ENCODE peak calls at places on chromosome 22, in nine cellular contexts. D is HFFc6; L is stimulated activated CD8-positive, alpha-beta memory T cell treated with anti-CD3 and anti-CD28 coated beads, Interleukin-15, amount 100 ng/mL, for 24 hours; G is activated T-cell treated with anti-CD3 and anti-CD28 coated beads for 1 hour; V is MV-4-11; O is stimulated activated CD4-positive, alpha-beta T cell treated with anti-CD3 and anti-CD28 coated beads, Interleukin-12 subunit alpha, Interleukin-12 subunit beta, amount 100 ng/mL, for 4 hours; Y is GM23248; X is GDM1; Q is neuronal stem cell. C is an unnamed sample.

GRCh38 chr22:27212617-27213177 is 555.3 kb downstream of the MIAT start:
- DNase-seq in D (peak; percentile 85), L (no peak), G (no peak), V (peak; percentile 55), O (no peak), Y (peak; percentile 100), X (no peak), Q (no peak), C (no peak)

GRCh38 chr22:44913198-44913983 is 96.4 kb downstream of the PHF21B start:
- DNase-seq in D (no peak), L (no peak), G (no peak), V (no peak), O (no peak), Y (no peak), X (no peak), Q (no peak), C (no peak)

GRCh38 chr22:37731804-37732471 is 35.1 kb downstream of the TRIOBP start:
- DNase-seq in D (no peak), L (no peak), G (no peak), V (peak; percentile 82), O (no peak), Y (no peak), X (peak; percentile 36), Q (no peak), C (peak; percentile 14)

GRCh38 chr22:29149841-29150555 is 55.7 kb upstream of the EMID1 start:
- DNase-seq in D (no peak), L (no peak), G (no peak), V (peak; percentile 39), O (no peak), Y (no peak), X (no peak), Q (no peak), C (no peak)

GRCh38 chr22:36644333-36644757 is 59.2 kb downstream of the CACNG2 start:
- DNase-seq in D (peak; percentile 89), L (no peak), G (no peak), V (peak; percentile 84), O (peak; percentile 2), Y (peak; percentile 93), X (peak; percentile 36), Q (peak; percentile 82), C (peak; percentile 3)

GRCh38 chr22:40258463-40259046 is 80.8 kb downstream of the TNRC6B start:
- DNase-seq in D (peak; percentile 5), L (no peak), G (no peak), V (no peak), O (no peak), Y (peak; percentile 49), X (no peak), Q (no peak), C (no peak)

GRCh38 chr22:25637032-25637431 is 72.6 kb downstream of the GRK3 start:
- DNase-seq in D (no peak), L (no peak), G (no peak), V (no peak), O (no peak), Y (no peak), X (no peak), Q (no peak), C (no peak)

GRCh38 chr22:50704510-50705218 is 32.0 kb downstream of the SHANK3 start:
- DNase-seq in D (no peak), L (no peak), G (no peak), V (no peak), O (no peak), Y (no peak), X (no peak), Q (no peak), C (no peak)

GRCh38 chr22:19041403-19042074 is 80.7 kb downstream of the DGCR2 start:
- DNase-seq in D (no peak), L (no peak), G (no peak), V (no peak), O (no peak), Y (no peak), X (no peak), Q (no peak), C (no peak)

GRCh38 chr22:28146401-28147304 is 227.6 kb upstream of the PITPNB start:
- DNase-seq in D (no peak), L (no peak), G (no peak), V (no peak), O (no peak), Y (peak; percentile 15), X (no peak), Q (no peak), C (no peak)

GRCh38 chr22:49230194-49230577 is 597.5 kb downstream of the BRD1 start:
- DNase-seq in D (no peak), L (no peak), G (no peak), V (no peak), O (no peak), Y (no peak), X (no peak), Q (peak; percentile 50), C (no peak)

GRCh38 chr22:25942126-25942988 is 200.4 kb downstream of the MYO18B start:
- DNase-seq in D (no peak), L (no peak), G (no peak), V (no peak), O (no peak), Y (no peak), X (no peak), Q (no peak), C (no peak)

GRCh38 chr22:32473388-32473952 is 1.1 kb upstream of the FBXO7 start:
- DNase-seq in D (peak; percentile 66), L (no peak), G (no peak), V (peak; percentile 59), O (no peak), Y (peak; percentile 68), X (peak; percentile 39), Q (peak; percentile 68), C (peak; percentile 66)

GRCh38 chr22:33726294-33726711 is 194.0 kb downstream of the LARGE1 start:
- DNase-seq in D (peak; percentile 25), L (no peak), G (no peak), V (no peak), O (no peak), Y (peak; percentile 75), X (no peak), Q (no peak), C (no peak)

GRCh38 chr22:49999063-49999900 is 13.3 kb downstream of the IL17REL start:
- DNase-seq in D (no peak), L (no peak), G (no peak), V (no peak), O (no peak), Y (peak; percentile 46), X (no peak), Q (peak; percentile 45), C (no peak)

GRCh38 chr22:19143967-19144400 is 467 bp downstream of the ESS2 start:
- DNase-seq in D (peak; percentile 11), L (no peak), G (no peak), V (peak; percentile 35), O (no peak), Y (peak; percentile 71), X (no peak), Q (no peak), C (no peak)

GRCh38 chr22:31187627-31188026 is 24.5 kb upstream of the LIMK2 start:
- DNase-seq in D (no peak), L (no peak), G (no peak), V (no peak), O (no peak), Y (no peak), X (no peak), Q (no peak), C (no peak)

GRCh38 chr22:24532075-24532474 is 22.9 kb downstream of the GUCD1 start:
- DNase-seq in D (no peak), L (no peak), G (no peak), V (no peak), O (no peak), Y (no peak), X (no peak), Q (no peak), C (no peak)

C was measured in KG1.